ENCODE peak calls at places on chromosomes 3 and 15, in nine cellular contexts. I, P, X, H, A, R, U, N and Q are unnamed samples.

GRCh38 chr3:194387276-194387675 is 11.8 kb downstream of the GP5 start:
- DNase-seq in I (no peak), P (no peak), X (no peak), H (no peak), A (no peak), R (no peak), U (no peak), N (no peak), Q (no peak)

GRCh38 chr3:30693470-30694120 is 87.2 kb downstream of the TGFBR2 start:
- DNase-seq in I (peak), P (peak), X (peak), H (peak), A (peak), R (no peak), U (peak), N (peak), Q (peak)

GRCh38 chr3:131898346-131898745 is 136.5 kb downstream of the CPNE4 start:
- DNase-seq in I (no peak), P (no peak), X (no peak), H (no peak), A (no peak), R (no peak), U (no peak), N (no peak), Q (no peak)

GRCh38 chr3:5310509-5310908 is 123.0 kb downstream of the EDEM1 start:
- DNase-seq in I (no peak), P (no peak), X (no peak), H (no peak), A (no peak), R (no peak), U (no peak), N (no peak), Q (no peak)

GRCh38 chr15:42955518-42955917 is 34.9 kb upstream of the TTBK2 start:
- DNase-seq in I (no peak), P (no peak), X (peak), H (peak), A (no peak), R (no peak), U (peak), N (no peak), Q (peak)

GRCh38 chr15:92124669-92125068 is 269.0 kb upstream of the ST8SIA2 start:
- DNase-seq in I (no peak), P (no peak), X (no peak), H (no peak), A (no peak), R (no peak), U (no peak), N (no peak), Q (no peak)

GRCh38 chr15:40939909-40940801 is 11.0 kb downstream of the DLL4 start:
- DNase-seq in I (peak), P (no peak), X (no peak), H (no peak), A (no peak), R (no peak), U (no peak), N (no peak), Q (no peak)

GRCh38 chr3:2656806-2657205 is 453.4 kb downstream of the IL5RA start:
- DNase-seq in I (no peak), P (no peak), X (no peak), H (no peak), A (no peak), R (no peak), U (no peak), N (no peak), Q (no peak)

GRCh38 chr3:50370594-50370993 is 11.3 kb upstream of the TMEM115 start:
- DNase-seq in I (no peak), P (no peak), X (no peak), H (peak), A (no peak), R (no peak), U (no peak), N (no peak), Q (peak)

GRCh38 chr15:31268108-31268501 is 58.5 kb upstream of the KLF13 start:
- DNase-seq in I (peak), P (no peak), X (no peak), H (no peak), A (no peak), R (peak), U (no peak), N (no peak), Q (no peak)

GRCh38 chr3:56012732-56013131 is 455.5 kb downstream of the ERC2 start:
- DNase-seq in I (no peak), P (no peak), X (no peak), H (no peak), A (no peak), R (no peak), U (no peak), N (no peak), Q (no peak)

GRCh38 chr3:53190659-53191058 is 29.6 kb downstream of the PRKCD start:
- DNase-seq in I (peak), P (no peak), X (no peak), H (no peak), A (no peak), R (peak), U (no peak), N (no peak), Q (no peak)

GRCh38 chr15:65952425-65953053 is 83.2 kb downstream of the RAB11A start:
- DNase-seq in I (no peak), P (no peak), X (peak), H (peak), A (no peak), R (no peak), U (no peak), N (no peak), Q (peak)

GRCh38 chr3:192188218-192188835 is 539.0 kb downstream of the FGF12 start:
- DNase-seq in I (peak), P (no peak), X (peak), H (peak), A (peak), R (no peak), U (peak), N (no peak), Q (peak)